ENCODE peak calls at places on chromosomes 7 and 10, in eight cellular contexts. Z is neural progenitor cell, K is pancreas, U is psoas muscle, C is A549, V is breast epithelium, P is mammary epithelial cell, Q is GM12878. A is an unnamed sample. For H3K9me3, the result is how much of the 10 kb centered on the place peaks cover.

GRCh38 chr7:140317597-140317996 is 80.7 kb downstream of the SLC37A3 start:
- DNase-seq in Z (no peak), K (no peak), U (no peak), C (no peak), V (no peak), P (no peak), Q (no peak), A (no peak)

GRCh38 chr7:138892016-138892630 is 89.1 kb downstream of the KIAA1549 start:
- DNase-seq in Z (no peak), K (no peak), U (no peak), C (no peak), V (no peak), P (no peak), Q (no peak), A (no peak)

GRCh38 chr7:151459726-151460473 is 20.0 kb upstream of the CRYGN start:
- DNase-seq in Z (peak), K (peak), U (peak), C (peak), V (peak), P (peak), Q (no peak), A (peak)

GRCh38 chr7:115178831-115179230 is 256.9 kb downstream of the MDFIC start:
- DNase-seq in Z (no peak), K (no peak), U (no peak), C (no peak), V (no peak), P (no peak), Q (no peak), A (no peak)

GRCh38 chr10:110101464-110102144 is 93.8 kb downstream of the ADD3 start:
- DNase-seq in Z (no peak), K (no peak), U (no peak), C (no peak), V (no peak), P (peak), Q (no peak), A (no peak)

GRCh38 chr7:32890553-32891045 is 961 bp downstream of the KBTBD2 start:
- DNase-seq in Z (peak), K (no peak), U (no peak), C (peak), V (no peak), P (peak), Q (peak), A (peak)

GRCh38 chr7:2873686-2874551 is 29.8 kb upstream of the GNA12 start:
- DNase-seq in Z (peak), K (no peak), U (no peak), C (peak), V (no peak), P (peak), Q (no peak), A (no peak)

GRCh38 chr10:125149278-125150047 is 10.9 kb downstream of the CTBP2 start:
- DNase-seq in Z (no peak), K (no peak), U (peak), C (peak), V (no peak), P (peak), Q (no peak), A (no peak)

GRCh38 chr7:26348987-26349809 is 57.5 kb downstream of the SNX10 start:
- DNase-seq in Z (no peak), K (no peak), U (no peak), C (no peak), V (no peak), P (peak), Q (no peak), A (no peak)

GRCh38 chr7:29122750-29123149 is 23.6 kb downstream of the CPVL start:
- DNase-seq in Z (no peak), K (no peak), U (no peak), C (no peak), V (no peak), P (no peak), Q (no peak), A (no peak)

GRCh38 chr10:86366033-86366901 is at the start of gene GRID1:
- DNase-seq in Z (peak), K (peak), U (peak), C (no peak), V (peak), P (no peak), Q (no peak), A (no peak)

GRCh38 chr7:2044883-2045471 is 187.8 kb downstream of the MAD1L1 start:
- DNase-seq in Z (no peak), K (peak), U (peak), C (no peak), V (no peak), P (no peak), Q (no peak), A (no peak)

GRCh38 chr7:122770943-122771342 is 68.2 kb upstream of the RNF148 start:
- DNase-seq in Z (no peak), K (no peak), U (no peak), C (no peak), V (no peak), P (no peak), Q (no peak), A (no peak)

GRCh38 chr7:63072806-63073205 is 925.8 kb upstream of the ZNF722 start:
- DNase-seq in Z (no peak), K (no peak), U (no peak), C (no peak), V (no peak), P (no peak), Q (no peak), A (no peak)
- H3K9me3 ChIP-seq in Z (half or more), K (under half), U (under half), C (under half), V (half or more), P (half or more), Q (under half), A (under half)

DNA sequence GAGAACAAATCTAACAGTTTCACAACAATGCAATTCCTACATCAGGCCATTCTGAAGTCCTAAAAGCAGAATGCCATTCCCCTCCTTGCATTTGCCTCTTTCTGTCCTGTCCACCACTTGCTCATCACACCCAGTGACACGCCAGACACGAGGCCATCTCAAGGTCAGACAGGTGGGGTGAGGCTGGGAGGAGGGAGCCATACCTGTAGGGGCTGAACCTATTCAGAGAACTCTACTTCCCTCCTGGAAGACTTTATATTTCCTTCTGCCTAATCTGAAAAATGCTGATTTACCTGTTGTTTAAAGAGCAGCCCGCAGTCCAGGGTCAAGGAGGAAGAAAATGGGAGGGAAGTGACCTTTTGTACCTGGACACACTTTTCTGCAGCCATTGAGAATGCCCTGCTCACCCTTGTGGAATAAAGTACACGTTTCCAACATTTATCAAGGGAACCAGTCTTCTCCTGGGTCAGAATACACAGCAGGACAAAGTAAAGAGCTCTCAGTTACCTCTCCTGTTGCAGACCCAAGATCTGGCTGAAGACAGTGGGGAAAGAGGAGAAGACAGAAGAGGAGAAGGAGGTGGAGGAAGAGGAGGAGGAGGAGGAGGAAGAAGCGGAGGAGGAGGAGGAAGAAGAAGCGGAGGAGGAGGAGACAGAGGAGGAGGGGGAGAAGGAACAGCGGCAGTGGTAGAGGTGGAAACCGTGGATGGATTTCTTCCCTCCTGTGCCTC is 1.1 kb upstream of the BLNK start:
- DNase-seq in Z (no peak), K (no peak), U (no peak), C (no peak), V (no peak), P (no peak), Q (no peak), A (no peak)
- H3K4me3 ChIP-seq in Z (no peak), K (no peak), U (no peak), C (no peak), V (no peak), P (no peak), Q (peak), A (no peak)

GRCh38 chr7:130856866-130857265 is 122.9 kb upstream of the KLF14 start:
- DNase-seq in Z (no peak), K (no peak), U (no peak), C (no peak), V (no peak), P (no peak), Q (no peak), A (no peak)
- H3K9me3 ChIP-seq in Z (under half), K (under half), U (under half), C (half or more), V (half or more), P (under half), Q (under half), A (under half)

DNA sequence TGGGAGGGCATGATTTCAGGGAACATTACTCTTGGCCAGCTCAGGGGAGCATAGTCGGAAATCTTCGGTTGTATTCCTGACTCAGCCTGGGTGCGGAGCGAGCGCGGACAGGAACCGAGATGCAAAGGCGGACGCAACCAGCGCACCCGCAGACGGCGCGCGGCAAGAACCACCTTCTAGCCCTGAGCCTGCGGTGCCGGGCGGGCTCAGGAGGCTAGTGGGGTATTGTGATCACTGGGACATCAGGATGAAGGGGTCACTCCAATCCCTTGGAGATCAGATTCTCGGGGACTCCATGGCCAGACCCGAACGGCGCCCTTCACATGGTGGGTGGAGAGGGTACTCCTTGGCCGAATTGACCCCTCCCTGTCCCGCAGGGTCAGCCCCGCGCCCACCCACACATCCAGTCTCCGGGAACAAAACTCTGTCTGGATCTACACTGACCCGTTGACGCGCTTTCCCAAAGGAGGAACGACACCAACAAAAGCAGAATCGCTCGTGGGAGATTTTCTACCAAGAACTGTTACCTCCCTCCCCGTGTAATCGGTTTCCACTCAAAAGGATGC is 730.5 kb downstream of the ZWINT start:
- DNase-seq in Z (peak), K (peak), U (no peak), C (no peak), V (no peak), P (no peak), Q (no peak), A (no peak)
- H3K4me3 ChIP-seq in Z (peak), K (peak), U (peak), C (peak), V (peak), P (peak), Q (no peak), A (peak)

DNA sequence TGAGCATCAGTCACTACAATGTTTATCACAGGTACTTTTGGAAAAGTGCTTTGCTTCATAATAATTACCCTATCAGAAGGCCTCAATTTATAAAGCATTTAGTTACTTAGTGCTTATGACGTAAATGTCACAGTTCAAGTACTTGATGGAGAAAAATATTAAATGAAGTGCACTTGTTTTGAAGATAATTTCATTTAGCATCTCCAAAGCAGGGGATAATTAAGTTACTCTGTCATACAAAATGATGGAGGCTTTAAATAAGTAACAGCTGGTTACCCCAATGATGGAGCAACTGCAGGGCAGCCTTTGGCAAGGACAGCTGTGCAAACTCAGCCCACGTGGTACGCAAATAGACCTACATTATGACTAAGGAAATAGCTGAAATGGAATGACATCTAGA is 768.8 kb downstream of the GRM8 start:
- DNase-seq in Z (no peak), K (no peak), U (no peak), C (no peak), V (no peak), P (no peak), Q (no peak), A (no peak)
- H3K9me3 ChIP-seq in Z (under half), K (under half), U (under half), C (under half), V (under half), P (under half), Q (under half), A (under half)

GRCh38 chr7:120993011-120993574 is 4.6 kb downstream of the CPED1 start:
- DNase-seq in Z (no peak), K (no peak), U (no peak), C (no peak), V (no peak), P (no peak), Q (no peak), A (no peak)
- H3K4me3 ChIP-seq in Z (no peak), K (no peak), U (peak), C (no peak), V (no peak), P (no peak), Q (no peak), A (no peak)

A was measured in lung.